ENCODE peak calls at places on chromosomes 5 and 9, in four cellular contexts. One of them, this sample, is unnamed.

GRCh38 chr5:163321511-163321910 is 115.9 kb upstream of the CCNG1 start:
- DNase-seq in endothelial cell: no peak
- DNase-seq in pancreas: no peak
- DNase-seq in H9: no peak
- DNase-seq in this sample: no peak

GRCh38 chr9:83933804-83934203 is 12.6 kb upstream of the KIF27 start:
- DNase-seq in endothelial cell: no peak
- DNase-seq in pancreas: no peak
- DNase-seq in H9: no peak
- DNase-seq in this sample: no peak

GRCh38 chr5:35540002-35540401 is 77.7 kb upstream of the SPEF2 start:
- DNase-seq in endothelial cell: no peak
- DNase-seq in pancreas: no peak
- DNase-seq in H9: no peak
- DNase-seq in this sample: no peak

GRCh38 chr5:67350185-67350584 is 153.6 kb upstream of the CD180 start:
- DNase-seq in endothelial cell: no peak
- DNase-seq in pancreas: no peak
- DNase-seq in H9: no peak
- DNase-seq in this sample: no peak

GRCh38 chr5:116944171-116944570 is 369.5 kb upstream of the SEMA6A start:
- DNase-seq in endothelial cell: no peak
- DNase-seq in pancreas: no peak
- DNase-seq in H9: peak
- DNase-seq in this sample: no peak

GRCh38 chr5:14617441-14617840 is 35.8 kb downstream of the OTULINL start:
- DNase-seq in endothelial cell: no peak
- DNase-seq in pancreas: no peak
- DNase-seq in H9: no peak
- DNase-seq in this sample: no peak

GRCh38 chr5:181160144-181160754 is 12.9 kb downstream of the OR2V2 start:
- DNase-seq in endothelial cell: no peak
- DNase-seq in pancreas: no peak
- DNase-seq in H9: peak
- DNase-seq in this sample: peak

GRCh38 chr5:180595381-180596114 is 4.2 kb upstream of the SCGB3A1 start:
- DNase-seq in endothelial cell: no peak
- DNase-seq in pancreas: peak
- DNase-seq in H9: no peak
- DNase-seq in this sample: no peak

GRCh38 chr9:121690316-121690715 is 38.9 kb downstream of the DAB2IP start:
- DNase-seq in endothelial cell: no peak
- DNase-seq in pancreas: no peak
- DNase-seq in H9: no peak
- DNase-seq in this sample: no peak

GRCh38 chr9:114301798-114302565 is 20.9 kb upstream of the ORM1 start:
- DNase-seq in endothelial cell: no peak
- DNase-seq in pancreas: no peak
- DNase-seq in H9: no peak
- DNase-seq in this sample: no peak

GRCh38 chr5:135194573-135195266 is 160.7 kb upstream of the PITX1 start:
- DNase-seq in endothelial cell: no peak
- DNase-seq in pancreas: no peak
- DNase-seq in H9: no peak
- DNase-seq in this sample: no peak

GRCh38 chr5:90015584-90016018 is 394.0 kb downstream of the CETN3 start:
- DNase-seq in endothelial cell: no peak
- DNase-seq in pancreas: no peak
- DNase-seq in H9: no peak
- DNase-seq in this sample: peak

GRCh38 chr9:112793213-112793810 is 42.8 kb downstream of the SNX30 start:
- DNase-seq in endothelial cell: peak
- DNase-seq in pancreas: peak
- DNase-seq in H9: peak
- DNase-seq in this sample: peak

GRCh38 chr9:128383007-128383753 is 12.0 kb downstream of the URM1 start:
- DNase-seq in endothelial cell: no peak
- DNase-seq in pancreas: no peak
- DNase-seq in H9: peak
- DNase-seq in this sample: no peak

GRCh38 chr9:8382266-8382665 is 582.7 kb upstream of the DMAC1 start:
- DNase-seq in endothelial cell: no peak
- DNase-seq in pancreas: no peak
- DNase-seq in H9: no peak
- DNase-seq in this sample: no peak

GRCh38 chr9:5099466-5099865 is 86.0 kb downstream of the INSL6 start:
- DNase-seq in endothelial cell: no peak
- DNase-seq in pancreas: no peak
- DNase-seq in H9: no peak
- DNase-seq in this sample: no peak

GRCh38 chr5:133427121-133427777 is 185.1 kb downstream of the FSTL4 start:
- DNase-seq in endothelial cell: no peak
- DNase-seq in pancreas: no peak
- DNase-seq in H9: no peak
- DNase-seq in this sample: no peak

GRCh38 chr5:174045470-174046025 is at the start of gene NSG2:
- DNase-seq in endothelial cell: peak
- DNase-seq in pancreas: peak
- DNase-seq in H9: peak
- DNase-seq in this sample: peak

GRCh38 chr9:111839387-111839786 is 44.6 kb upstream of the SHOC1 start:
- DNase-seq in endothelial cell: no peak
- DNase-seq in pancreas: no peak
- DNase-seq in H9: no peak
- DNase-seq in this sample: peak

GRCh38 chr9:118618091-118618490 is 751.1 kb downstream of the BRINP1 start:
- DNase-seq in endothelial cell: no peak
- DNase-seq in pancreas: no peak
- DNase-seq in H9: no peak
- DNase-seq in this sample: no peak

GRCh38 chr9:114141553-114142548 is 13.5 kb upstream of the COL27A1 start:
- DNase-seq in endothelial cell: no peak
- DNase-seq in pancreas: no peak
- DNase-seq in H9: no peak
- DNase-seq in this sample: no peak

GRCh38 chr9:136899196-136899595 is 12.9 kb downstream of the TRAF2 start:
- DNase-seq in endothelial cell: no peak
- DNase-seq in pancreas: no peak
- DNase-seq in H9: no peak
- DNase-seq in this sample: peak
- TF ChIP-seq CTCF in endothelial cell: no peak
- TF ChIP-seq CTCF in pancreas: no peak
- TF ChIP-seq CTCF in H9: no peak
- TF ChIP-seq CTCF in this sample: no peak

GRCh38 chr9:86974421-86974820 is 27.1 kb upstream of the GAS1 start:
- DNase-seq in endothelial cell: no peak
- DNase-seq in pancreas: no peak
- DNase-seq in H9: no peak
- DNase-seq in this sample: no peak
- TF ChIP-seq CTCF in endothelial cell: no peak
- TF ChIP-seq CTCF in pancreas: no peak
- TF ChIP-seq CTCF in H9: no peak
- TF ChIP-seq CTCF in this sample: no peak

GRCh38 chr5:141382469-141383294 is at the start of gene PCDHGA7:
- DNase-seq in endothelial cell: no peak
- DNase-seq in pancreas: no peak
- DNase-seq in H9: no peak
- DNase-seq in this sample: peak
- TF ChIP-seq CTCF in endothelial cell: no peak
- TF ChIP-seq CTCF in pancreas: no peak
- TF ChIP-seq CTCF in H9: no peak
- TF ChIP-seq CTCF in this sample: peak

GRCh38 chr5:137580030-137580429 is 80.9 kb upstream of the SPOCK1 start:
- DNase-seq in endothelial cell: peak
- DNase-seq in pancreas: no peak
- DNase-seq in H9: no peak
- DNase-seq in this sample: peak
- TF ChIP-seq CTCF in endothelial cell: no peak
- TF ChIP-seq CTCF in pancreas: no peak
- TF ChIP-seq CTCF in H9: peak
- TF ChIP-seq CTCF in this sample: no peak

DNA sequence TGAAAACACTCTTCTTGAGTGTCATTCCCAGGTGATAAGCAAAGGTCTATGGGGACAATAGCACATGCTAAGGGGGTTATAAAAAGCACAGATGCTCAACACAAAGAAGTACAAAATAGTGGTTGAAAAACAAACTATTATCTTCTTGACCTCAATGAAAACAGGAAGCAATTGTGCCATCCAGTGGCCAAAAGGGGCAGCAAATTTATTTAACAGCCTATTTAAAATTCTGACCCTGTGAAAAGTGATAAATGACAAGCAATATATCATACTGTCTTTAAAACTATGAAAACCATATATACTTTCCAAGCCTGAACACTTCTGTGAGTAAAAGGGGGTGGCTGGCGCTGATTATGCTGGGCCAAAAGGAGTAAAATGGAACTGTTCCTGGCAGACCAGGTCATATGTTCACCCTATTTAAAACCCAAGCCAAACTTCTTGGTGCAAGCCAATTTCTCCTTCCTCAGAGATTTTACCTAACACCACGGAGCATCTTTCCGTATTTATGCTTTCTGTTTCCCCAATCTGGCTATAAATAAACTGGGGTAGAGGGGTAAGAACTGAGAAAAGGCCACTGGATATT is 29.7 kb downstream of the TEX10 start:
- DNase-seq in endothelial cell: peak
- DNase-seq in pancreas: no peak
- DNase-seq in H9: no peak
- DNase-seq in this sample: peak
- TF ChIP-seq CTCF in endothelial cell: peak
- TF ChIP-seq CTCF in pancreas: peak
- TF ChIP-seq CTCF in H9: peak
- TF ChIP-seq CTCF in this sample: peak

GRCh38 chr5:59683311-59683710 is 210.2 kb downstream of the PDE4D start:
- DNase-seq in endothelial cell: no peak
- DNase-seq in pancreas: no peak
- DNase-seq in H9: no peak
- DNase-seq in this sample: no peak

GRCh38 chr5:59685806-59686205 is 207.7 kb downstream of the PDE4D start:
- DNase-seq in endothelial cell: no peak
- DNase-seq in pancreas: no peak
- DNase-seq in H9: no peak
- DNase-seq in this sample: peak

GRCh38 chr5:59684388-59685003 is 209.0 kb downstream of the PDE4D start:
- DNase-seq in endothelial cell: no peak
- DNase-seq in pancreas: no peak
- DNase-seq in H9: no peak
- DNase-seq in this sample: no peak

GRCh38 chr5:59685131-59685530 is 208.4 kb downstream of the PDE4D start:
- DNase-seq in endothelial cell: no peak
- DNase-seq in pancreas: no peak
- DNase-seq in H9: no peak
- DNase-seq in this sample: no peak

DNA sequence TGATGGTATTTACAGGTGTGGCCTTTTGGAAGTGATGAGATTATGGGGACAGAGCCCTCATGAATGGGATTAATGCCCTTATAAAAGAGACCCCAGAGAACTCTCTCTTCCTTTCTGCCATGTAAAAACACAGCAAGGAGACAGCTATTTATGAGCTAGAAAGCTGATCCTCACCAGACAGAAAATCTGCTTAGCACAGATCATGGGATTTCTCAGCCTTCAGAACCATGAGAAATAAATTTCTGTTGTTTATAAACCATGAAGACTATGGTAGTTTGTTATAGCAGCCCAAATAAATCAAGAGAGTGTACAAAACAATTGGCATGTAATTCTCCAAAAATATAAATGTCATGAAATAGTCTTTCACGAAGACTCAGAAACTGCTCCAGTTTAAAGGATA is 211.0 kb downstream of the PDE4D start:
- DNase-seq in endothelial cell: no peak
- DNase-seq in pancreas: no peak
- DNase-seq in H9: no peak
- DNase-seq in this sample: no peak
- TF ChIP-seq CTCF in endothelial cell: no peak
- TF ChIP-seq CTCF in pancreas: no peak
- TF ChIP-seq CTCF in H9: no peak
- TF ChIP-seq CTCF in this sample: no peak

GRCh38 chr9:104494808-104495207 is 9.3 kb upstream of the OR13F1 start:
- DNase-seq in endothelial cell: no peak
- DNase-seq in pancreas: no peak
- DNase-seq in H9: no peak
- DNase-seq in this sample: no peak
- TF ChIP-seq CTCF in endothelial cell: peak
- TF ChIP-seq CTCF in pancreas: no peak
- TF ChIP-seq CTCF in H9: peak
- TF ChIP-seq CTCF in this sample: no peak

This sample was measured in GM20000.